ENCODE peak calls at places on chromosomes 2 and 18, in seven cellular contexts. One of them, this sample, is unnamed.

GRCh38 chr2:27627963-27628766 is 647 bp downstream of the CCDC121 start:
- DNase-seq in H1: no peak
- DNase-seq in foreskin keratinocyte: peak
- DNase-seq in NB4: peak
- DNase-seq in AG09309: peak
- DNase-seq in transverse colon: no peak
- DNase-seq in heart right ventricle: no peak
- DNase-seq in this sample: no peak

GRCh38 chr2:113105047-113105446 is 22.4 kb upstream of the IL1RN start:
- DNase-seq in NB4: no peak
- DNase-seq in AG09309: no peak
- DNase-seq in H1: no peak
- DNase-seq in transverse colon: no peak
- DNase-seq in foreskin keratinocyte: no peak
- DNase-seq in heart right ventricle: no peak
- DNase-seq in this sample: no peak

GRCh38 chr2:134397146-134397896 is 143.4 kb downstream of the MGAT5 start:
- DNase-seq in NB4: peak
- DNase-seq in heart right ventricle: no peak
- DNase-seq in transverse colon: no peak
- DNase-seq in AG09309: no peak
- DNase-seq in H1: no peak
- DNase-seq in foreskin keratinocyte: no peak
- DNase-seq in this sample: no peak

GRCh38 chr2:105677901-105678300 is 66.8 kb upstream of the NCK2 start:
- DNase-seq in NB4: no peak
- DNase-seq in AG09309: no peak
- DNase-seq in heart right ventricle: no peak
- DNase-seq in transverse colon: no peak
- DNase-seq in foreskin keratinocyte: no peak
- DNase-seq in H1: no peak
- DNase-seq in this sample: no peak

GRCh38 chr2:73284296-73285161 is at the start of gene FBXO41:
- DNase-seq in NB4: peak
- DNase-seq in foreskin keratinocyte: no peak
- DNase-seq in heart right ventricle: peak
- DNase-seq in transverse colon: peak
- DNase-seq in AG09309: no peak
- DNase-seq in H1: peak
- DNase-seq in this sample: no peak

GRCh38 chr2:231378028-231378722 is 17.3 kb upstream of the B3GNT7 start:
- DNase-seq in foreskin keratinocyte: no peak
- DNase-seq in NB4: no peak
- DNase-seq in heart right ventricle: no peak
- DNase-seq in H1: no peak
- DNase-seq in transverse colon: peak
- DNase-seq in AG09309: no peak
- DNase-seq in this sample: no peak

GRCh38 chr18:76367168-76367785 is 127.8 kb downstream of the ZNF516 start:
- DNase-seq in heart right ventricle: no peak
- DNase-seq in foreskin keratinocyte: no peak
- DNase-seq in H1: no peak
- DNase-seq in transverse colon: no peak
- DNase-seq in AG09309: no peak
- DNase-seq in NB4: no peak
- DNase-seq in this sample: no peak

GRCh38 chr18:51107594-51108305 is 77.7 kb downstream of the SMAD4 start:
- DNase-seq in H1: no peak
- DNase-seq in heart right ventricle: no peak
- DNase-seq in transverse colon: no peak
- DNase-seq in foreskin keratinocyte: no peak
- DNase-seq in NB4: peak
- DNase-seq in AG09309: no peak
- DNase-seq in this sample: no peak

GRCh38 chr18:10660485-10660884 is 134.7 kb downstream of the NAPG start:
- DNase-seq in transverse colon: no peak
- DNase-seq in foreskin keratinocyte: no peak
- DNase-seq in NB4: no peak
- DNase-seq in AG09309: peak
- DNase-seq in H1: no peak
- DNase-seq in heart right ventricle: no peak
- DNase-seq in this sample: no peak

GRCh38 chr2:218391202-218391601 is 8.5 kb upstream of the CTDSP1 start:
- DNase-seq in NB4: no peak
- DNase-seq in transverse colon: no peak
- DNase-seq in foreskin keratinocyte: no peak
- DNase-seq in heart right ventricle: no peak
- DNase-seq in AG09309: no peak
- DNase-seq in H1: no peak
- DNase-seq in this sample: no peak

GRCh38 chr2:82526267-82526666 is 1932.8 kb downstream of the SUCLG1 start:
- DNase-seq in foreskin keratinocyte: no peak
- DNase-seq in transverse colon: no peak
- DNase-seq in H1: no peak
- DNase-seq in NB4: no peak
- DNase-seq in heart right ventricle: no peak
- DNase-seq in AG09309: no peak
- DNase-seq in this sample: no peak

GRCh38 chr2:122414911-122415310 is 659.5 kb downstream of the TSN start:
- DNase-seq in heart right ventricle: no peak
- DNase-seq in AG09309: no peak
- DNase-seq in transverse colon: no peak
- DNase-seq in NB4: no peak
- DNase-seq in foreskin keratinocyte: peak
- DNase-seq in H1: no peak
- DNase-seq in this sample: no peak

GRCh38 chr2:51695531-51695930 is 663.6 kb upstream of the NRXN1 start:
- DNase-seq in H1: no peak
- DNase-seq in heart right ventricle: no peak
- DNase-seq in transverse colon: no peak
- DNase-seq in NB4: no peak
- DNase-seq in AG09309: no peak
- DNase-seq in foreskin keratinocyte: no peak
- DNase-seq in this sample: no peak

GRCh38 chr2:136067465-136067864 is 50.5 kb downstream of the CXCR4 start:
- DNase-seq in AG09309: no peak
- DNase-seq in heart right ventricle: no peak
- DNase-seq in transverse colon: no peak
- DNase-seq in NB4: no peak
- DNase-seq in H1: no peak
- DNase-seq in foreskin keratinocyte: peak
- DNase-seq in this sample: no peak

GRCh38 chr2:191995285-191995684 is 148.4 kb upstream of the CAVIN2 start:
- DNase-seq in NB4: peak
- DNase-seq in foreskin keratinocyte: no peak
- DNase-seq in transverse colon: no peak
- DNase-seq in H1: no peak
- DNase-seq in AG09309: no peak
- DNase-seq in heart right ventricle: no peak
- DNase-seq in this sample: no peak

GRCh38 chr2:205947621-205948495 is 138.1 kb downstream of the INO80D start:
- DNase-seq in heart right ventricle: peak
- DNase-seq in H1: peak
- DNase-seq in foreskin keratinocyte: no peak
- DNase-seq in transverse colon: peak
- DNase-seq in AG09309: peak
- DNase-seq in NB4: peak
- DNase-seq in this sample: peak

GRCh38 chr2:29317077-29317517 is 201.9 kb downstream of the CLIP4 start:
- DNase-seq in foreskin keratinocyte: no peak
- DNase-seq in NB4: peak
- DNase-seq in transverse colon: peak
- DNase-seq in heart right ventricle: no peak
- DNase-seq in H1: no peak
- DNase-seq in AG09309: peak
- DNase-seq in this sample: no peak

GRCh38 chr18:2337552-2338141 is 233.7 kb downstream of the METTL4 start:
- DNase-seq in AG09309: no peak
- DNase-seq in heart right ventricle: peak
- DNase-seq in H1: no peak
- DNase-seq in transverse colon: peak
- DNase-seq in foreskin keratinocyte: no peak
- DNase-seq in NB4: peak
- DNase-seq in this sample: no peak

GRCh38 chr18:48274301-48274700 is 134.9 kb downstream of the ZBTB7C start:
- DNase-seq in H1: no peak
- DNase-seq in heart right ventricle: no peak
- DNase-seq in foreskin keratinocyte: no peak
- DNase-seq in AG09309: no peak
- DNase-seq in transverse colon: no peak
- DNase-seq in NB4: no peak
- DNase-seq in this sample: no peak

DNA sequence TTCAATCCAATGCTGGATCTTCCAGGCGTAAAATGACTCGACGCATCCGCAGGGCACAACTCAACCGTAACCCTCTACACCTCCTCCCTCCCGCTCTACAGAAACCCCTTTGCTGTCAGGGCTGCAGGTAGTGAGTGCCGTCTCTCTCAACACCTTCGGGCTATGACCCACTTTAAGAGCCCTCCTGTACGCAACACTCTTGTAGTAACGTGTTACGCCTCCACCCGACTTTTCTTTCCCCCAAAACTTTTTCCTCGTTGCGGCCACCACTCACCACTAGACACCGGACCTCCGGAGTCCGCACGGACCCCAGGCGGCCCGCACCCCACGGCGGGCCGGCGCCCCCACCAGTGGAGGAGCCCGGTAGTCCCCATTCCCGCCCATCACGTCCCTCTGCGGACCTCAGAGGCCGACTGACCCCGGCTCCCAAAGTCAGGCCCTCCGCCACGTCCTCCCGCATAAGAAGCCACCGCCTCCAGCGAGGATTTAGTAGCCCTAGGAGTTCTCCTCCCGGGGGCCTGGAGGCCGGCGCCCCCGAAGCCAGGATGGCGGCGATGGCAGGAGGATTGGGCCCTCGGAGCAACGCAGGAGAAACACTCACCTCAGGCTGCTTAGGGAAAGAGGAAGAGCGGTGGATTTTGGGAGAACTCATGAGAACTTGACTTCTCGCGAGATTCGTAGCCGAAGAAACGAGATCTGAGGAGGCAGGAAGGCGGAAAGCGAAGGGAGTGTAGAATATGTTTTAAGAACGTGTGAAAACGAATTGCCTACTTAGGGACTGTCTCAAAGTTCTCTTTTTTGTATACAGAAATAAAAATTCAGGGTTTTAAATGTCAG is 5.0 kb upstream of the C18orf32 start:
- DNase-seq in foreskin keratinocyte: peak
- DNase-seq in NB4: peak
- DNase-seq in H1: peak
- DNase-seq in transverse colon: peak
- DNase-seq in heart right ventricle: peak
- DNase-seq in AG09309: peak
- DNase-seq in this sample: peak
- TF ChIP-seq CTCF in foreskin keratinocyte: no peak
- TF ChIP-seq CTCF in NB4: no peak
- TF ChIP-seq CTCF in H1: no peak
- TF ChIP-seq CTCF in transverse colon: no peak
- TF ChIP-seq CTCF in heart right ventricle: no peak
- TF ChIP-seq CTCF in AG09309: no peak
- TF ChIP-seq CTCF in this sample: no peak

DNA sequence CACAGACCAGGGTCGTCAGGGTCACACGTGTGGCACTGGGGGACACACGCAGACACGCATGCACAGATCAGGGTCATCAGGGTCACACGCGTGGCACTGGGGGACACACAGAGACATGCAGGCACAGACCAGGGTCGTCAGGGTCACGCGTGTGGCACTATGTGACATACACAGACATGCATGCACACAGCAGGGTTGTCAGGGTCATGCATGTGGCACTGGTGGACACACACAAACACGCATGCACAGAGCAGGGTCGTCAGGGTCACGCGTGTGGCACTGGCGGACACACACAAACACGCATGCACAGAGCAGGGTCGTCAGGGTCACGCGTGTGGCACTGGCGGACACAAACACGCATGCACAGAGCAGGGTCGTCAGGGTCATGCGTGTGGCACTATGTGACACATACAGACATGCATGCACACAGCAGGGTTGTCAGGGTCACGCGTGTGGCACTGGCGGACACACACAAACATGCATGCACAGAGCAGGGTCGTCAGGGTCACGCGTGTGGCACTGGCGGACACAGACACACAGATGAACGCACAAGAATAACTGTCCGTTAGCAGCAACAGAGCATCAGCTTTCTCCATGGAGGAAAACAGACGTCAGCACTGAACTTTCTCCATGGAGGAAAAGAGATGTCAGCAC is 34.9 kb downstream of the HDAC4 start:
- DNase-seq in H1: no peak
- DNase-seq in AG09309: no peak
- DNase-seq in NB4: no peak
- DNase-seq in heart right ventricle: no peak
- DNase-seq in transverse colon: no peak
- DNase-seq in foreskin keratinocyte: no peak
- DNase-seq in this sample: no peak
- TF ChIP-seq CTCF in H1: no peak
- TF ChIP-seq CTCF in AG09309: no peak
- TF ChIP-seq CTCF in NB4: no peak
- TF ChIP-seq CTCF in heart right ventricle: no peak
- TF ChIP-seq CTCF in transverse colon: no peak
- TF ChIP-seq CTCF in foreskin keratinocyte: no peak
- TF ChIP-seq CTCF in this sample: no peak

GRCh38 chr2:12498286-12498685 is 218.4 kb upstream of the TRIB2 start:
- DNase-seq in foreskin keratinocyte: no peak
- DNase-seq in heart right ventricle: no peak
- DNase-seq in H1: no peak
- DNase-seq in AG09309: no peak
- DNase-seq in NB4: no peak
- DNase-seq in transverse colon: no peak
- DNase-seq in this sample: no peak
- TF ChIP-seq CTCF in foreskin keratinocyte: peak
- TF ChIP-seq CTCF in heart right ventricle: no peak
- TF ChIP-seq CTCF in H1: no peak
- TF ChIP-seq CTCF in AG09309: no peak
- TF ChIP-seq CTCF in NB4: no peak
- TF ChIP-seq CTCF in transverse colon: no peak
- TF ChIP-seq CTCF in this sample: peak

GRCh38 chr2:61910603-61911002 is 5.1 kb downstream of the COMMD1 start:
- DNase-seq in H1: no peak
- DNase-seq in heart right ventricle: no peak
- DNase-seq in foreskin keratinocyte: no peak
- DNase-seq in AG09309: no peak
- DNase-seq in transverse colon: no peak
- DNase-seq in NB4: no peak
- DNase-seq in this sample: no peak
- TF ChIP-seq CTCF in H1: no peak
- TF ChIP-seq CTCF in heart right ventricle: peak
- TF ChIP-seq CTCF in foreskin keratinocyte: peak
- TF ChIP-seq CTCF in AG09309: peak
- TF ChIP-seq CTCF in transverse colon: peak
- TF ChIP-seq CTCF in NB4: no peak
- TF ChIP-seq CTCF in this sample: peak

DNA sequence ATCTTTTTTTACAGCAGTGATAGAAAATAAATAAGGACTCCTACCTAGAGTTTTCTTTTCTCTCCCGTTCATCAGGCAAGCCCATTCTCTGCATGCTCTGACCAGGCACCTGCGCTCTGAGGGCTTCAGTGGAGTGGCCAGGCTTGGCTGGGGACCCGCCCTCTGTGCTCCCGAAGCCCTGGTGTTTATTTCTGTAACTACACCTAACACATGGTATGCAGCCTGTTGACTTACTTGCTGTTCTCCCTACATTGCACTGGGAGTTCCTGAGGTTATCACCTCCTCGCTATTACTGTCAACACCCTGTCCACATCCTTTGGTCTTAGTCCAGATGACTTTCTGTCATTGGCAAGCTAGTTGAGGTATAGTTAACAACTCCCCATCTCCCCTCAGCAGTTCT is 317.7 kb downstream of the LPIN1 start:
- DNase-seq in foreskin keratinocyte: no peak
- DNase-seq in AG09309: no peak
- DNase-seq in heart right ventricle: no peak
- DNase-seq in NB4: no peak
- DNase-seq in transverse colon: no peak
- DNase-seq in H1: no peak
- DNase-seq in this sample: no peak
- TF ChIP-seq CTCF in foreskin keratinocyte: no peak
- TF ChIP-seq CTCF in AG09309: no peak
- TF ChIP-seq CTCF in heart right ventricle: no peak
- TF ChIP-seq CTCF in NB4: no peak
- TF ChIP-seq CTCF in transverse colon: no peak
- TF ChIP-seq CTCF in H1: peak
- TF ChIP-seq CTCF in this sample: no peak

This sample was measured in osteocyte.